ENCODE peak calls at places on chromosomes 5 and 9, in eight cellular contexts. One of them, this sample, is unnamed.

GRCh38 chr5:67089200-67089725 is 107.3 kb downstream of the CD180 start:
- DNase-seq in colonic mucosa: no peak
- DNase-seq in endothelial cell: no peak
- DNase-seq in cardiac fibroblast: peak
- DNase-seq in cardiac muscle cell: no peak
- DNase-seq in HFFc6: peak
- DNase-seq in AG10803: peak
- DNase-seq in keratinocyte: no peak
- DNase-seq in this sample: peak

GRCh38 chr9:136328622-136329041 is 1.3 kb downstream of the GPSM1 start:
- DNase-seq in colonic mucosa: no peak
- DNase-seq in endothelial cell: no peak
- DNase-seq in cardiac fibroblast: peak
- DNase-seq in cardiac muscle cell: peak
- DNase-seq in HFFc6: peak
- DNase-seq in AG10803: peak
- DNase-seq in keratinocyte: no peak
- DNase-seq in this sample: peak

GRCh38 chr5:132528866-132529634 is 14.3 kb downstream of the IL5 start:
- DNase-seq in colonic mucosa: no peak
- DNase-seq in endothelial cell: no peak
- DNase-seq in cardiac fibroblast: no peak
- DNase-seq in cardiac muscle cell: no peak
- DNase-seq in HFFc6: no peak
- DNase-seq in AG10803: no peak
- DNase-seq in keratinocyte: no peak
- DNase-seq in this sample: no peak

GRCh38 chr5:78979899-78980298 is 5.2 kb downstream of the ARSB start:
- DNase-seq in colonic mucosa: no peak
- DNase-seq in endothelial cell: no peak
- DNase-seq in cardiac fibroblast: no peak
- DNase-seq in cardiac muscle cell: no peak
- DNase-seq in HFFc6: no peak
- DNase-seq in AG10803: no peak
- DNase-seq in keratinocyte: no peak
- DNase-seq in this sample: no peak

GRCh38 chr9:9996259-9996658 is 616.5 kb downstream of the PTPRD start:
- DNase-seq in colonic mucosa: no peak
- DNase-seq in endothelial cell: no peak
- DNase-seq in cardiac fibroblast: no peak
- DNase-seq in cardiac muscle cell: no peak
- DNase-seq in HFFc6: no peak
- DNase-seq in AG10803: no peak
- DNase-seq in keratinocyte: no peak
- DNase-seq in this sample: no peak

GRCh38 chr5:27387535-27388073 is 349.2 kb upstream of the CDH9 start:
- DNase-seq in colonic mucosa: no peak
- DNase-seq in endothelial cell: no peak
- DNase-seq in cardiac fibroblast: no peak
- DNase-seq in cardiac muscle cell: no peak
- DNase-seq in HFFc6: no peak
- DNase-seq in AG10803: no peak
- DNase-seq in keratinocyte: no peak
- DNase-seq in this sample: no peak

GRCh38 chr5:125274938-125275759 is 528.7 kb upstream of the ZNF608 start:
- DNase-seq in colonic mucosa: no peak
- DNase-seq in endothelial cell: no peak
- DNase-seq in cardiac fibroblast: peak
- DNase-seq in cardiac muscle cell: no peak
- DNase-seq in HFFc6: no peak
- DNase-seq in AG10803: no peak
- DNase-seq in keratinocyte: no peak
- DNase-seq in this sample: no peak

GRCh38 chr5:665956-666711 is 27.0 kb downstream of the TPPP start:
- DNase-seq in colonic mucosa: no peak
- DNase-seq in endothelial cell: no peak
- DNase-seq in cardiac fibroblast: no peak
- DNase-seq in cardiac muscle cell: no peak
- DNase-seq in HFFc6: no peak
- DNase-seq in AG10803: no peak
- DNase-seq in keratinocyte: no peak
- DNase-seq in this sample: no peak

GRCh38 chr5:133455681-133456080 is 156.7 kb downstream of the FSTL4 start:
- DNase-seq in colonic mucosa: no peak
- DNase-seq in endothelial cell: no peak
- DNase-seq in cardiac fibroblast: peak
- DNase-seq in cardiac muscle cell: no peak
- DNase-seq in HFFc6: no peak
- DNase-seq in AG10803: no peak
- DNase-seq in keratinocyte: no peak
- DNase-seq in this sample: no peak

GRCh38 chr5:68247627-68248026 is 32.1 kb downstream of the PIK3R1 start:
- DNase-seq in colonic mucosa: no peak
- DNase-seq in endothelial cell: no peak
- DNase-seq in cardiac fibroblast: no peak
- DNase-seq in cardiac muscle cell: no peak
- DNase-seq in HFFc6: no peak
- DNase-seq in AG10803: no peak
- DNase-seq in keratinocyte: no peak
- DNase-seq in this sample: no peak

GRCh38 chr9:77449177-77450092 is 198.7 kb downstream of the GNA14 start:
- DNase-seq in colonic mucosa: no peak
- DNase-seq in endothelial cell: no peak
- DNase-seq in cardiac fibroblast: peak
- DNase-seq in cardiac muscle cell: no peak
- DNase-seq in HFFc6: peak
- DNase-seq in AG10803: peak
- DNase-seq in keratinocyte: peak
- DNase-seq in this sample: peak

GRCh38 chr9:83012160-83012559 is 50.8 kb downstream of the RASEF start:
- DNase-seq in colonic mucosa: no peak
- DNase-seq in endothelial cell: no peak
- DNase-seq in cardiac fibroblast: no peak
- DNase-seq in cardiac muscle cell: no peak
- DNase-seq in HFFc6: no peak
- DNase-seq in AG10803: no peak
- DNase-seq in keratinocyte: no peak
- DNase-seq in this sample: no peak

GRCh38 chr9:133715866-133716563 is 22.1 kb downstream of the SARDH start:
- DNase-seq in colonic mucosa: no peak
- DNase-seq in endothelial cell: peak
- DNase-seq in cardiac fibroblast: peak
- DNase-seq in cardiac muscle cell: peak
- DNase-seq in HFFc6: no peak
- DNase-seq in AG10803: no peak
- DNase-seq in keratinocyte: no peak
- DNase-seq in this sample: no peak

GRCh38 chr9:136336156-136336860 is 9.0 kb downstream of the GPSM1 start:
- DNase-seq in colonic mucosa: no peak
- DNase-seq in endothelial cell: no peak
- DNase-seq in cardiac fibroblast: peak
- DNase-seq in cardiac muscle cell: no peak
- DNase-seq in HFFc6: no peak
- DNase-seq in AG10803: no peak
- DNase-seq in keratinocyte: no peak
- DNase-seq in this sample: peak

GRCh38 chr5:55071413-55071812 is 31.0 kb upstream of the GZMA start:
- DNase-seq in colonic mucosa: no peak
- DNase-seq in endothelial cell: no peak
- DNase-seq in cardiac fibroblast: no peak
- DNase-seq in cardiac muscle cell: no peak
- DNase-seq in HFFc6: no peak
- DNase-seq in AG10803: no peak
- DNase-seq in keratinocyte: no peak
- DNase-seq in this sample: no peak

GRCh38 chr9:68509689-68510088 is 31.0 kb downstream of the TMEM252 start:
- DNase-seq in colonic mucosa: no peak
- DNase-seq in endothelial cell: no peak
- DNase-seq in cardiac fibroblast: no peak
- DNase-seq in cardiac muscle cell: no peak
- DNase-seq in HFFc6: no peak
- DNase-seq in AG10803: no peak
- DNase-seq in keratinocyte: no peak
- DNase-seq in this sample: no peak

GRCh38 chr9:129506892-129507291 is 114.0 kb downstream of the C9orf50 start:
- DNase-seq in colonic mucosa: no peak
- DNase-seq in endothelial cell: no peak
- DNase-seq in cardiac fibroblast: peak
- DNase-seq in cardiac muscle cell: no peak
- DNase-seq in HFFc6: no peak
- DNase-seq in AG10803: peak
- DNase-seq in keratinocyte: no peak
- DNase-seq in this sample: no peak

GRCh38 chr9:70003786-70004185 is 39.9 kb upstream of the MAMDC2 start:
- DNase-seq in colonic mucosa: no peak
- DNase-seq in endothelial cell: no peak
- DNase-seq in cardiac fibroblast: peak
- DNase-seq in cardiac muscle cell: no peak
- DNase-seq in HFFc6: peak
- DNase-seq in AG10803: peak
- DNase-seq in keratinocyte: no peak
- DNase-seq in this sample: peak

GRCh38 chr5:141196363-141196762 is 3.1 kb upstream of the PCDHB11 start:
- DNase-seq in colonic mucosa: no peak
- DNase-seq in endothelial cell: no peak
- DNase-seq in cardiac fibroblast: no peak
- DNase-seq in cardiac muscle cell: no peak
- DNase-seq in HFFc6: no peak
- DNase-seq in AG10803: no peak
- DNase-seq in keratinocyte: no peak
- DNase-seq in this sample: no peak

GRCh38 chr5:141199359-141200235 is at the start of gene PCDHB11:
- DNase-seq in colonic mucosa: no peak
- DNase-seq in endothelial cell: peak
- DNase-seq in cardiac fibroblast: no peak
- DNase-seq in cardiac muscle cell: peak
- DNase-seq in HFFc6: no peak
- DNase-seq in AG10803: no peak
- DNase-seq in keratinocyte: no peak
- DNase-seq in this sample: no peak
- TF ChIP-seq CTCF in colonic mucosa: no peak
- TF ChIP-seq CTCF in endothelial cell: peak
- TF ChIP-seq CTCF in cardiac fibroblast: no peak
- TF ChIP-seq CTCF in cardiac muscle cell: no peak
- TF ChIP-seq CTCF in HFFc6: peak
- TF ChIP-seq CTCF in AG10803: no peak
- TF ChIP-seq CTCF in keratinocyte: no peak
- TF ChIP-seq CTCF in this sample: no peak

GRCh38 chr9:91422832-91423711 is 560 bp downstream of the NFIL3 start:
- DNase-seq in colonic mucosa: peak
- DNase-seq in endothelial cell: peak
- DNase-seq in cardiac fibroblast: peak
- DNase-seq in cardiac muscle cell: peak
- DNase-seq in HFFc6: peak
- DNase-seq in AG10803: peak
- DNase-seq in keratinocyte: no peak
- DNase-seq in this sample: peak
- TF ChIP-seq CTCF in colonic mucosa: no peak
- TF ChIP-seq CTCF in endothelial cell: no peak
- TF ChIP-seq CTCF in cardiac fibroblast: peak
- TF ChIP-seq CTCF in cardiac muscle cell: peak
- TF ChIP-seq CTCF in HFFc6: peak
- TF ChIP-seq CTCF in AG10803: peak
- TF ChIP-seq CTCF in keratinocyte: peak
- TF ChIP-seq CTCF in this sample: peak

GRCh38 chr5:117594165-117594564 is 1019.5 kb upstream of the SEMA6A start:
- DNase-seq in colonic mucosa: no peak
- DNase-seq in endothelial cell: no peak
- DNase-seq in cardiac fibroblast: peak
- DNase-seq in cardiac muscle cell: no peak
- DNase-seq in HFFc6: no peak
- DNase-seq in AG10803: peak
- DNase-seq in keratinocyte: no peak
- DNase-seq in this sample: peak

GRCh38 chr5:117587111-117587510 is 1012.5 kb upstream of the SEMA6A start:
- DNase-seq in colonic mucosa: no peak
- DNase-seq in endothelial cell: no peak
- DNase-seq in cardiac fibroblast: no peak
- DNase-seq in cardiac muscle cell: no peak
- DNase-seq in HFFc6: no peak
- DNase-seq in AG10803: no peak
- DNase-seq in keratinocyte: no peak
- DNase-seq in this sample: no peak

GRCh38 chr5:117588611-117589010 is 1014.0 kb upstream of the SEMA6A start:
- DNase-seq in colonic mucosa: no peak
- DNase-seq in endothelial cell: no peak
- DNase-seq in cardiac fibroblast: peak
- DNase-seq in cardiac muscle cell: no peak
- DNase-seq in HFFc6: no peak
- DNase-seq in AG10803: no peak
- DNase-seq in keratinocyte: no peak
- DNase-seq in this sample: peak

DNA sequence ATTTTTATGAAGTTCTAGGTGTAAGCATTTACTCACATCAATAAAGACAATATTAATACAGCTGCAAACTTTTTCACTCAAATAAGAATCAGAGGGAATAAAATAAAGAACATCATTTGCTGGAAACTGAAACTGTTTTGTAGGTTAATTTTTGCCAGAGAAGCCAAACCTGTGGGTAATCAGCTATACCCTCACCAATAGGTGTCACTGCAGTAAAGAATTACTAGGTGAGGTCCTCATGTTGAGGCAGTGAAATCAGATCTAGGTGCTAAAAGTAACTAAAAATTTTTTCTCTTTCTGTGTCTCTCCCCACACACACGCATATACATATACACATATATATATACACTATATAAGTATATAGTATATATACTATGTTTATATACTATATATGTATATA is 1016.3 kb upstream of the SEMA6A start:
- DNase-seq in colonic mucosa: no peak
- DNase-seq in endothelial cell: no peak
- DNase-seq in cardiac fibroblast: peak
- DNase-seq in cardiac muscle cell: peak
- DNase-seq in HFFc6: peak
- DNase-seq in AG10803: no peak
- DNase-seq in keratinocyte: no peak
- DNase-seq in this sample: no peak
- TF ChIP-seq CTCF in colonic mucosa: no peak
- TF ChIP-seq CTCF in endothelial cell: peak
- TF ChIP-seq CTCF in cardiac fibroblast: peak
- TF ChIP-seq CTCF in cardiac muscle cell: peak
- TF ChIP-seq CTCF in HFFc6: peak
- TF ChIP-seq CTCF in AG10803: no peak
- TF ChIP-seq CTCF in keratinocyte: no peak
- TF ChIP-seq CTCF in this sample: peak

GRCh38 chr5:111278824-111279504 is 54.8 kb downstream of the CAMK4 start:
- DNase-seq in colonic mucosa: peak
- DNase-seq in endothelial cell: peak
- DNase-seq in cardiac fibroblast: peak
- DNase-seq in cardiac muscle cell: peak
- DNase-seq in HFFc6: no peak
- DNase-seq in AG10803: no peak
- DNase-seq in keratinocyte: no peak
- DNase-seq in this sample: peak
- TF ChIP-seq CTCF in colonic mucosa: peak
- TF ChIP-seq CTCF in endothelial cell: peak
- TF ChIP-seq CTCF in cardiac fibroblast: peak
- TF ChIP-seq CTCF in cardiac muscle cell: peak
- TF ChIP-seq CTCF in HFFc6: peak
- TF ChIP-seq CTCF in AG10803: peak
- TF ChIP-seq CTCF in keratinocyte: peak
- TF ChIP-seq CTCF in this sample: peak

GRCh38 chr9:4596165-4596922 is 65.8 kb upstream of the PLPP6 start:
- DNase-seq in colonic mucosa: no peak
- DNase-seq in endothelial cell: peak
- DNase-seq in cardiac fibroblast: no peak
- DNase-seq in cardiac muscle cell: no peak
- DNase-seq in HFFc6: no peak
- DNase-seq in AG10803: no peak
- DNase-seq in keratinocyte: no peak
- DNase-seq in this sample: no peak
- TF ChIP-seq CTCF in colonic mucosa: no peak
- TF ChIP-seq CTCF in endothelial cell: no peak
- TF ChIP-seq CTCF in cardiac fibroblast: no peak
- TF ChIP-seq CTCF in cardiac muscle cell: no peak
- TF ChIP-seq CTCF in HFFc6: no peak
- TF ChIP-seq CTCF in AG10803: no peak
- TF ChIP-seq CTCF in keratinocyte: no peak
- TF ChIP-seq CTCF in this sample: no peak